ENCODE peak calls at places on chromosome 1, in five cellular contexts. Y is B cell, K is germinal center, I is anterior cingulate cortex, G is T-helper 2 cell. M is an unnamed sample.

GRCh38 chr1:204868340-204868700 is 2.3 kb upstream of the NFASC start:
- DNase-seq in K (no peak), I (peak), G (no peak), Y (no peak), M (peak)

GRCh38 chr1:161473363-161473762 is 31.9 kb upstream of the FCGR2A start:
- DNase-seq in Y (no peak), G (no peak), I (no peak), K (no peak), M (no peak)

GRCh38 chr1:158145173-158145719 is 35.4 kb upstream of the CD1D start:
- DNase-seq in Y (no peak), I (no peak), G (no peak), K (no peak), M (no peak)

GRCh38 chr1:52798331-52798730 is 44.2 kb upstream of the ZYG11A start:
- DNase-seq in G (no peak), I (no peak), Y (no peak), K (no peak), M (no peak)

GRCh38 chr1:9687120-9687875 is 35.8 kb downstream of the PIK3CD start:
- DNase-seq in G (peak), K (peak), I (no peak), Y (peak), M (peak)

GRCh38 chr1:15412488-15412800 is 2.8 kb downstream of the EFHD2 start:
- DNase-seq in K (no peak), Y (no peak), I (no peak), G (no peak), M (no peak)

GRCh38 chr1:2221271-2221670 is 6.8 kb upstream of the SKI start:
- DNase-seq in K (no peak), Y (no peak), I (no peak), G (no peak), M (no peak)

GRCh38 chr1:42179900-42180329 is 15.4 kb upstream of the GUCA2A start:
- DNase-seq in K (no peak), G (no peak), Y (no peak), I (no peak), M (no peak)

GRCh38 chr1:225996946-225997545 is 2.1 kb downstream of the SDE2 start:
- DNase-seq in K (no peak), G (no peak), I (no peak), Y (no peak), M (no peak)

GRCh38 chr1:15962671-15963362 is 13.1 kb downstream of the ZBTB17 start:
- DNase-seq in I (no peak), Y (no peak), K (no peak), G (no peak), M (no peak)

GRCh38 chr1:192766009-192766625 is 42.7 kb upstream of the RGS2 start:
- DNase-seq in I (no peak), G (no peak), Y (no peak), K (no peak), M (no peak)

GRCh38 chr1:91124290-91124975 is 102.6 kb upstream of the ZNF644 start:
- DNase-seq in G (no peak), I (no peak), K (no peak), Y (no peak), M (no peak)

GRCh38 chr1:37890378-37891014 is 31.1 kb upstream of the MTF1 start:
- DNase-seq in K (peak), I (no peak), G (no peak), Y (no peak), M (peak)

GRCh38 chr1:3740752-3741151 is 11.5 kb upstream of the CCDC27 start:
- DNase-seq in K (no peak), G (no peak), Y (no peak), I (no peak), M (no peak)

GRCh38 chr1:7578206-7578605 is 192.9 kb upstream of the VAMP3 start:
- DNase-seq in Y (no peak), G (no peak), K (no peak), I (no peak), M (no peak)

GRCh38 chr1:80076469-80076868 is 1069.9 kb upstream of the ADGRL4 start:
- DNase-seq in K (no peak), G (no peak), Y (no peak), I (no peak), M (no peak)

GRCh38 chr1:20322081-20322824 is 31.6 kb downstream of the VWA5B1 start:
- DNase-seq in I (no peak), K (no peak), G (no peak), Y (no peak), M (peak)

GRCh38 chr1:117631361-117631760 is 25.5 kb downstream of the TENT5C start:
- DNase-seq in K (no peak), I (no peak), Y (no peak), G (no peak), M (no peak)

GRCh38 chr1:180241716-180242544 is 11.9 kb downstream of the LHX4 start:
- DNase-seq in K (no peak), G (no peak), I (no peak), Y (no peak), M (no peak)

GRCh38 chr1:203486618-203487370 is 7.2 kb upstream of the OPTC start:
- DNase-seq in I (no peak), K (no peak), Y (no peak), G (no peak), M (no peak)

GRCh38 chr1:89945852-89946476 is 48.9 kb upstream of the ZNF326 start:
- DNase-seq in Y (no peak), I (no peak), K (no peak), G (no peak), M (no peak)

GRCh38 chr1:205344010-205344808 is 12.5 kb downstream of the KLHDC8A start:
- DNase-seq in K (peak), Y (no peak), G (no peak), I (no peak), M (peak)

GRCh38 chr1:240575976-240576666 is 35.8 kb downstream of the GREM2 start:
- DNase-seq in G (no peak), K (peak), I (no peak), Y (no peak), M (no peak)

GRCh38 chr1:176996455-176997090 is 167.9 kb downstream of the ASTN1 start:
- DNase-seq in G (no peak), I (no peak), K (no peak), Y (no peak), M (no peak)

GRCh38 chr1:36467027-36467410 is 2.8 kb upstream of the MRPS15 start:
- DNase-seq in G (no peak), I (no peak), K (no peak), Y (no peak), M (no peak)

GRCh38 chr1:78426398-78426797 is 64.4 kb upstream of the PTGFR start:
- DNase-seq in K (no peak), Y (no peak), I (no peak), G (no peak), M (no peak)

GRCh38 chr1:181128592-181129497 is 40.3 kb downstream of the IER5 start:
- DNase-seq in I (no peak), K (peak), G (no peak), Y (peak), M (no peak)

GRCh38 chr1:30601316-30602085 is 121.9 kb downstream of the MATN1 start:
- DNase-seq in G (no peak), I (no peak), K (no peak), Y (no peak), M (no peak)